ENCODE peak calls at places on chromosomes 12 and 14, in six cellular contexts. N is cardiac fibroblast; T is Karpas-422; R is activated CD4-positive, alpha-beta T cell treated with anti-CD3 and anti-CD28 coated beads, Interleukin-2, amount 10 ng/mL, durations not matched to agents 7 days and 5 days; M is fibroblast of the aortic adventitia; G is activated naive CD4-positive, alpha-beta T cell. V is an unnamed sample.

GRCh38 chr14:65012353-65012752 is 25.7 kb downstream of the FNTB start:
- DNase-seq in N (no peak), T (no peak), R (no peak), M (no peak), G (no peak), V (no peak)

GRCh38 chr14:52318829-52319604 is 4.9 kb downstream of the PTGER2 start:
- DNase-seq in N (no peak), T (no peak), R (no peak), M (no peak), G (no peak), V (peak)

GRCh38 chr12:82883396-82884360 is 197.0 kb downstream of the TMTC2 start:
- DNase-seq in N (no peak), T (no peak), R (no peak), M (no peak), G (no peak), V (no peak)

GRCh38 chr14:74785056-74785613 is 22.0 kb downstream of the YLPM1 start:
- DNase-seq in N (no peak), T (no peak), R (no peak), M (no peak), G (no peak), V (no peak)

GRCh38 chr14:53368714-53369191 is 215.6 kb upstream of the DDHD1 start:
- DNase-seq in N (peak), T (no peak), R (no peak), M (peak), G (no peak), V (no peak)

GRCh38 chr12:26555139-26555538 is 277.9 kb downstream of the ITPR2 start:
- DNase-seq in N (peak), T (no peak), R (no peak), M (peak), G (no peak), V (no peak)

GRCh38 chr14:56273949-56274348 is 155.7 kb downstream of the PELI2 start:
- DNase-seq in N (peak), T (no peak), R (no peak), M (no peak), G (no peak), V (no peak)

GRCh38 chr12:6539276-6540134 is 5.2 kb downstream of the GAPDH start:
- DNase-seq in N (peak), T (peak), R (no peak), M (peak), G (no peak), V (no peak)

GRCh38 chr12:75341873-75342272 is 7.4 kb downstream of the GLIPR1L1 start:
- DNase-seq in N (peak), T (no peak), R (no peak), M (no peak), G (no peak), V (no peak)

GRCh38 chr14:85531141-85531593 is 1.2 kb downstream of the FLRT2 start:
- DNase-seq in N (peak), T (no peak), R (no peak), M (peak), G (no peak), V (no peak)

GRCh38 chr12:4997939-4998338 is 45.7 kb upstream of the KCNA5 start:
- DNase-seq in N (peak), T (no peak), R (no peak), M (peak), G (no peak), V (no peak)

GRCh38 chr12:2628401-2628800 is 166.4 kb upstream of the FKBP4 start:
- DNase-seq in N (no peak), T (no peak), R (no peak), M (no peak), G (no peak), V (no peak)

GRCh38 chr12:3150820-3151590 is 73.8 kb downstream of the TSPAN9 start:
- DNase-seq in N (peak), T (no peak), R (no peak), M (peak), G (no peak), V (no peak)

GRCh38 chr14:32939254-32940065 is 781 bp downstream of the NPAS3 start:
- DNase-seq in N (peak), T (no peak), R (no peak), M (peak), G (no peak), V (no peak)

GRCh38 chr14:100735271-100735670 is 8.6 kb downstream of the DLK1 start:
- DNase-seq in N (no peak), T (no peak), R (no peak), M (no peak), G (no peak), V (no peak)

GRCh38 chr14:76962303-76962660 is 66.2 kb downstream of the IRF2BPL start:
- DNase-seq in N (no peak), T (no peak), R (no peak), M (no peak), G (no peak), V (no peak)

GRCh38 chr12:14846878-14847580 is 3.7 kb upstream of the ART4 start:
- DNase-seq in N (no peak), T (no peak), R (no peak), M (peak), G (no peak), V (no peak)

GRCh38 chr12:88726806-88727722 is 146.8 kb upstream of the KITLG start:
- DNase-seq in N (peak), T (no peak), R (no peak), M (peak), G (no peak), V (no peak)

GRCh38 chr12:98317939-98318899 is 197.2 kb upstream of the TMPO start:
- DNase-seq in N (no peak), T (no peak), R (no peak), M (no peak), G (no peak), V (no peak)

GRCh38 chr12:30067156-30067555 is 283.4 kb upstream of the TMTC1 start:
- DNase-seq in N (peak), T (no peak), R (no peak), M (peak), G (no peak), V (no peak)

GRCh38 chr14:54169254-54169924 is 212.8 kb upstream of the BMP4 start:
- DNase-seq in N (peak), T (no peak), R (no peak), M (peak), G (no peak), V (no peak)

GRCh38 chr14:104870368-104871144 is 5.5 kb downstream of the CEP170B start:
- DNase-seq in N (no peak), T (peak), R (peak), M (no peak), G (peak), V (no peak)

GRCh38 chr12:65168606-65169310 is 625 bp upstream of the LEMD3 start:
- DNase-seq in N (no peak), T (no peak), R (no peak), M (no peak), G (no peak), V (no peak)

GRCh38 chr14:78758333-78758732 is 588.2 kb downstream of the NRXN3 start:
- DNase-seq in N (peak), T (peak), R (no peak), M (peak), G (no peak), V (no peak)